ENCODE peak calls at places on chromosomes 7 and 10, in seven cellular contexts. One of them, this sample, is unnamed.

GRCh38 chr10:132536241-132536963 is 1.2 kb upstream of the INPP5A start:
- DNase-seq in foreskin fibroblast: no peak
- DNase-seq in left lung: peak; percentile 74
- DNase-seq in esophagus squamous epithelium: no peak
- DNase-seq in thyroid gland: peak; percentile 37
- DNase-seq in GM20000: no peak
- DNase-seq in tibial artery: peak; percentile 68
- DNase-seq in this sample: no peak

GRCh38 chr10:63865210-63865609 is 344.0 kb downstream of the REEP3 start:
- DNase-seq in foreskin fibroblast: no peak
- DNase-seq in left lung: no peak
- DNase-seq in esophagus squamous epithelium: no peak
- DNase-seq in thyroid gland: no peak
- DNase-seq in GM20000: no peak
- DNase-seq in tibial artery: no peak
- DNase-seq in this sample: no peak

GRCh38 chr10:76114556-76114955 is 683.1 kb downstream of the LRMDA start:
- DNase-seq in foreskin fibroblast: no peak
- DNase-seq in left lung: no peak
- DNase-seq in esophagus squamous epithelium: no peak
- DNase-seq in thyroid gland: no peak
- DNase-seq in GM20000: no peak
- DNase-seq in tibial artery: no peak
- DNase-seq in this sample: no peak

GRCh38 chr7:372939-373791 is 83.2 kb downstream of the FOXL3 start:
- DNase-seq in foreskin fibroblast: no peak
- DNase-seq in left lung: peak; percentile 61
- DNase-seq in esophagus squamous epithelium: no peak
- DNase-seq in thyroid gland: peak; percentile 1
- DNase-seq in GM20000: no peak
- DNase-seq in tibial artery: peak; percentile 53
- DNase-seq in this sample: peak; percentile 14

GRCh38 chr7:88217675-88218427 is 2.0 kb downstream of the SRI start:
- DNase-seq in foreskin fibroblast: no peak
- DNase-seq in left lung: no peak
- DNase-seq in esophagus squamous epithelium: no peak
- DNase-seq in thyroid gland: peak; percentile 24
- DNase-seq in GM20000: peak; percentile 81
- DNase-seq in tibial artery: no peak
- DNase-seq in this sample: no peak

GRCh38 chr7:55592492-55592891 is 20.2 kb upstream of the VOPP1 start:
- DNase-seq in foreskin fibroblast: no peak
- DNase-seq in left lung: no peak
- DNase-seq in esophagus squamous epithelium: no peak
- DNase-seq in thyroid gland: no peak
- DNase-seq in GM20000: peak; percentile 5
- DNase-seq in tibial artery: no peak
- DNase-seq in this sample: no peak

GRCh38 chr10:21203473-21204107 is 306.5 kb upstream of the NEBL start:
- DNase-seq in foreskin fibroblast: no peak
- DNase-seq in left lung: no peak
- DNase-seq in esophagus squamous epithelium: no peak
- DNase-seq in thyroid gland: no peak
- DNase-seq in GM20000: no peak
- DNase-seq in tibial artery: no peak
- DNase-seq in this sample: no peak

GRCh38 chr7:149459540-149460433 is 1.1 kb downstream of the ZNF777 start:
- DNase-seq in foreskin fibroblast: no peak
- DNase-seq in left lung: peak; percentile 80
- DNase-seq in esophagus squamous epithelium: no peak
- DNase-seq in thyroid gland: peak; percentile 18
- DNase-seq in GM20000: peak; percentile 85
- DNase-seq in tibial artery: no peak
- DNase-seq in this sample: no peak

GRCh38 chr10:130357226-130357625 is 221.0 kb downstream of the GLRX3 start:
- DNase-seq in foreskin fibroblast: no peak
- DNase-seq in left lung: no peak
- DNase-seq in esophagus squamous epithelium: no peak
- DNase-seq in thyroid gland: no peak
- DNase-seq in GM20000: no peak
- DNase-seq in tibial artery: no peak
- DNase-seq in this sample: no peak

GRCh38 chr10:99235872-99236626 is 397 bp upstream of the HPSE2 start:
- DNase-seq in foreskin fibroblast: peak; percentile 13
- DNase-seq in left lung: no peak
- DNase-seq in esophagus squamous epithelium: no peak
- DNase-seq in thyroid gland: no peak
- DNase-seq in GM20000: no peak
- DNase-seq in tibial artery: no peak
- DNase-seq in this sample: no peak

GRCh38 chr10:69961168-69961863 is 91.3 kb upstream of the MACROH2A2 start:
- DNase-seq in foreskin fibroblast: no peak
- DNase-seq in left lung: no peak
- DNase-seq in esophagus squamous epithelium: no peak
- DNase-seq in thyroid gland: peak; percentile 66
- DNase-seq in GM20000: no peak
- DNase-seq in tibial artery: no peak
- DNase-seq in this sample: no peak

GRCh38 chr7:73442222-73442902 is 8.8 kb downstream of the FZD9 start:
- DNase-seq in foreskin fibroblast: no peak
- DNase-seq in left lung: no peak
- DNase-seq in esophagus squamous epithelium: no peak
- DNase-seq in thyroid gland: peak; percentile 73
- DNase-seq in GM20000: no peak
- DNase-seq in tibial artery: no peak
- DNase-seq in this sample: no peak

GRCh38 chr10:45581497-45582385 is 90.8 kb downstream of the ZFAND4 start:
- DNase-seq in foreskin fibroblast: no peak
- DNase-seq in left lung: no peak
- DNase-seq in esophagus squamous epithelium: no peak
- DNase-seq in thyroid gland: no peak
- DNase-seq in GM20000: no peak
- DNase-seq in tibial artery: no peak
- DNase-seq in this sample: no peak

GRCh38 chr10:71881956-71882355 is 30.9 kb upstream of the PSAP start:
- DNase-seq in foreskin fibroblast: no peak
- DNase-seq in left lung: no peak
- DNase-seq in esophagus squamous epithelium: no peak
- DNase-seq in thyroid gland: no peak
- DNase-seq in GM20000: no peak
- DNase-seq in tibial artery: no peak
- DNase-seq in this sample: no peak

GRCh38 chr7:93810571-93810970 is 80.0 kb downstream of the TFPI2 start:
- DNase-seq in foreskin fibroblast: no peak
- DNase-seq in left lung: no peak
- DNase-seq in esophagus squamous epithelium: no peak
- DNase-seq in thyroid gland: no peak
- DNase-seq in GM20000: no peak
- DNase-seq in tibial artery: no peak
- DNase-seq in this sample: no peak

GRCh38 chr7:128697301-128697905 is 25.3 kb downstream of the GARIN1A start:
- DNase-seq in foreskin fibroblast: peak; percentile 47
- DNase-seq in left lung: peak; percentile 85
- DNase-seq in esophagus squamous epithelium: peak; percentile 17
- DNase-seq in thyroid gland: peak; percentile 27
- DNase-seq in GM20000: peak; percentile 73
- DNase-seq in tibial artery: no peak
- DNase-seq in this sample: peak; percentile 32
- TF ChIP-seq CTCF in foreskin fibroblast: peak; percentile 42
- TF ChIP-seq CTCF in left lung: no peak
- TF ChIP-seq CTCF in esophagus squamous epithelium: no peak
- TF ChIP-seq CTCF in thyroid gland: no peak
- TF ChIP-seq CTCF in GM20000: no peak
- TF ChIP-seq CTCF in tibial artery: peak; percentile 7
- TF ChIP-seq CTCF in this sample: no peak

GRCh38 chr7:99275496-99275895 is 2.9 kb downstream of the MYH16 start:
- DNase-seq in foreskin fibroblast: no peak
- DNase-seq in left lung: no peak
- DNase-seq in esophagus squamous epithelium: no peak
- DNase-seq in thyroid gland: no peak
- DNase-seq in GM20000: no peak
- DNase-seq in tibial artery: no peak
- DNase-seq in this sample: no peak

GRCh38 chr7:99272476-99273045 is at the start of gene MYH16:
- DNase-seq in foreskin fibroblast: no peak
- DNase-seq in left lung: no peak
- DNase-seq in esophagus squamous epithelium: no peak
- DNase-seq in thyroid gland: no peak
- DNase-seq in GM20000: no peak
- DNase-seq in tibial artery: no peak
- DNase-seq in this sample: no peak

GRCh38 chr7:99278180-99278579 is 5.5 kb downstream of the MYH16 start:
- DNase-seq in foreskin fibroblast: no peak
- DNase-seq in left lung: no peak
- DNase-seq in esophagus squamous epithelium: no peak
- DNase-seq in thyroid gland: no peak
- DNase-seq in GM20000: no peak
- DNase-seq in tibial artery: no peak
- DNase-seq in this sample: no peak
- TF ChIP-seq CTCF in foreskin fibroblast: no peak
- TF ChIP-seq CTCF in left lung: no peak
- TF ChIP-seq CTCF in esophagus squamous epithelium: no peak
- TF ChIP-seq CTCF in thyroid gland: no peak
- TF ChIP-seq CTCF in GM20000: no peak
- TF ChIP-seq CTCF in tibial artery: no peak
- TF ChIP-seq CTCF in this sample: no peak

DNA sequence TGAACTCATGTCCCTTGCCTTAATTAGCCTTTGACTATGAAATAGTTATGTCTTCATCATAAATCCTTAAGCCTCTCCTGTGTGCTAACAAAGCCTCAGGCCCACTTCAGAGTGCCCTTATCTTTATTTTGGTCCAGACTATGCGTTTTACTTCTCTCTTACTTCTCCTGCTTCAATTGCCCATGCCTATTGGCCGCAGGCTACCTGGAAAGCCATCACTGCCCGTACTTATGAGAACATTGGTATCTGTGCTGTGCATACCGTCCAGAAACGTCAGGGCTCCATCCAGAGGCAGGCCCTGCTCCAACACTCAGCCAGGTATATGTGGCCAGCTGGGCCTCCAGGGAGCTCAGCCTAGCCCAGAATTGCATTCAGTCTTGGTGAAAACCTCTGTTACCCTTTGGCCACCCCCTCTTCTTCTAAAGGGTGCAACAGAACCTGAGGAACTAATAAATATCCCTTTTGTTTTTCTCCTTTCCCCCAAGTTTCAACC is 212.4 kb upstream of the MTPN start:
- DNase-seq in foreskin fibroblast: no peak
- DNase-seq in left lung: no peak
- DNase-seq in esophagus squamous epithelium: no peak
- DNase-seq in thyroid gland: no peak
- DNase-seq in GM20000: no peak
- DNase-seq in tibial artery: no peak
- DNase-seq in this sample: no peak
- TF ChIP-seq CTCF in foreskin fibroblast: no peak
- TF ChIP-seq CTCF in left lung: no peak
- TF ChIP-seq CTCF in esophagus squamous epithelium: no peak
- TF ChIP-seq CTCF in thyroid gland: no peak
- TF ChIP-seq CTCF in GM20000: no peak
- TF ChIP-seq CTCF in tibial artery: no peak
- TF ChIP-seq CTCF in this sample: no peak

GRCh38 chr10:117710181-117710798 is 167.7 kb downstream of the EMX2 start:
- DNase-seq in foreskin fibroblast: no peak
- DNase-seq in left lung: no peak
- DNase-seq in esophagus squamous epithelium: no peak
- DNase-seq in thyroid gland: no peak
- DNase-seq in GM20000: no peak
- DNase-seq in tibial artery: no peak
- DNase-seq in this sample: no peak
- TF ChIP-seq CTCF in foreskin fibroblast: no peak
- TF ChIP-seq CTCF in left lung: no peak
- TF ChIP-seq CTCF in esophagus squamous epithelium: no peak
- TF ChIP-seq CTCF in thyroid gland: no peak
- TF ChIP-seq CTCF in GM20000: no peak
- TF ChIP-seq CTCF in tibial artery: no peak
- TF ChIP-seq CTCF in this sample: no peak

DNA sequence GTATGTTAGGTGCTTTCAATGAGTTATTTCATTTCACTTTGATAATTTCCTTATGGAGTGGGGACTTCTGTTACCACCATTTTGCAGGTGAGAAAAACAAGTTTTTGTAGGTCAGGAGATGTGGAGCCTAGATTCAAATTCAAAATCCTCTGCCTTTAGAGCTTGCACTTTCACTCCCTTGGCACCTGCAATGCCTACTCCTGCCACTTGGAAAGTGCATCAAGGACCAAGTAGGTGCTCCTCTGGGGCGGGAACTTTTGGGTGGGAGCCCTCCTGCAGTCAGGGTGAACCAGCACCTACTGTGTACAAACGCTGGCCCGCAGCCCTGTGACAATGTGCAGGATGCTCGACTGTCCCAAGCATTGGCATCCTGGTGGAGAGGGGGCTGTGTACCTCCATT is 199.0 kb downstream of the EMX2 start:
- DNase-seq in foreskin fibroblast: no peak
- DNase-seq in left lung: no peak
- DNase-seq in esophagus squamous epithelium: no peak
- DNase-seq in thyroid gland: no peak
- DNase-seq in GM20000: no peak
- DNase-seq in tibial artery: no peak
- DNase-seq in this sample: no peak
- TF ChIP-seq CTCF in foreskin fibroblast: no peak
- TF ChIP-seq CTCF in left lung: peak; percentile 13
- TF ChIP-seq CTCF in esophagus squamous epithelium: no peak
- TF ChIP-seq CTCF in thyroid gland: no peak
- TF ChIP-seq CTCF in GM20000: no peak
- TF ChIP-seq CTCF in tibial artery: no peak
- TF ChIP-seq CTCF in this sample: no peak

DNA sequence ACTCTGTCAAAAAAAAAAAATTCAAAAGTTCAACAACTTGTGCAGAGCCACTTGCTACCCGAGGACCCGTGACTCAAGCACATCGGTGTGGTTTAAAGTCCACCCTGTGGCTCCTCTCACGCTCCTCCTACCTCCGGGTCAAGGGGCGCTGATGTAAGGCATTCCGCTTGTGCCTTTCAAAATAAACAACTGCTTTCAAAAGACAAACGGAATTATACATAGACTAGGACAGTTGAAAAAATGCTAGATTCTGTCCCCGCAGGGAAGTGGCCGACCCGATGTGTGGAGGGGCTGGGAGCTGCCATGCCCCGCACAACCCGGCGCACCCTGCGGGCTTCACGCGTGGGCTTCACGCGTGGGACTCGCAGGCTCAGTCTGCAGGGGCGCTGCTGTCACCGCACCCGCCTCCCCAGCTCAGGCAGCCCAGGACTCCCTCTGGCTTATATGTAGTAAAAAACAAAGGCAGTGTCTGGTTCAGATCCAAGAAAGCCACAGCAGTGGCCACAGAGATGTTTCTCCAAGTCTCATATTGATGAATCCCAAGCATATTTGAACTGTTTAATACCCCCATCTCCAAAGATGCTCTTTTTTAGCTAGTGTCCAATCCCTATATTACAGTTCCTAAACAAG is 239.7 kb upstream of the INHBA start:
- DNase-seq in foreskin fibroblast: peak; percentile 36
- DNase-seq in left lung: peak; percentile 80
- DNase-seq in esophagus squamous epithelium: no peak
- DNase-seq in thyroid gland: peak; percentile 70
- DNase-seq in GM20000: no peak
- DNase-seq in tibial artery: no peak
- DNase-seq in this sample: no peak
- TF ChIP-seq CTCF in foreskin fibroblast: no peak
- TF ChIP-seq CTCF in left lung: no peak
- TF ChIP-seq CTCF in esophagus squamous epithelium: no peak
- TF ChIP-seq CTCF in thyroid gland: no peak
- TF ChIP-seq CTCF in GM20000: no peak
- TF ChIP-seq CTCF in tibial artery: no peak
- TF ChIP-seq CTCF in this sample: no peak

This sample was measured in natural killer cell.